ENCODE peak calls at places on chromosomes 1 and 21, in five cellular contexts. P, O, J, A and W are unnamed samples.

GRCh38 chr1:6582370-6582769 is 2.6 kb downstream of the ZBTB48 start:
- DNase-seq in O (no peak), A (no peak), P (no peak), J (no peak), W (no peak)

GRCh38 chr1:87410771-87411170 is 82.1 kb downstream of the LMO4 start:
- DNase-seq in J (peak; percentile 6), O (no peak), A (no peak), P (no peak), W (no peak)

GRCh38 chr1:78437393-78437792 is 53.4 kb upstream of the PTGFR start:
- DNase-seq in J (no peak), P (no peak), A (no peak), O (no peak), W (no peak)

GRCh38 chr1:172507741-172508140 is 25.2 kb upstream of the SUCO start:
- DNase-seq in P (no peak), O (no peak), A (no peak), J (no peak), W (no peak)

GRCh38 chr1:44521378-44522080 is 116.5 kb downstream of the RNF220 start:
- DNase-seq in J (no peak), O (no peak), P (no peak), A (no peak), W (no peak)

GRCh38 chr21:39818557-39818956 is 48.7 kb upstream of the PCP4 start:
- DNase-seq in O (no peak), A (no peak), J (no peak), P (no peak), W (no peak)

GRCh38 chr1:209720326-209720725 is 15.7 kb downstream of the HSD11B1 start:
- DNase-seq in J (no peak), O (no peak), A (no peak), P (no peak), W (no peak)

GRCh38 chr1:179591592-179592580 is at the start of gene TDRD5:
- DNase-seq in O (no peak), A (peak; percentile 72), P (no peak), J (peak; percentile 86), W (no peak)

GRCh38 chr1:231220801-231221200 is 20.2 kb upstream of the GNPAT start:
- DNase-seq in O (no peak), A (no peak), J (no peak), P (no peak), W (no peak)

GRCh38 chr1:246479061-246479460 is 28.0 kb downstream of the SMYD3 start:
- DNase-seq in P (no peak), O (no peak), J (no peak), A (no peak), W (no peak)

GRCh38 chr1:7508052-7508745 is 262.9 kb upstream of the VAMP3 start:
- DNase-seq in O (no peak), A (no peak), P (no peak), J (no peak), W (no peak)

GRCh38 chr1:54117815-54118563 is 34.8 kb downstream of the CDCP2 start:
- DNase-seq in O (peak; percentile 51), A (no peak), J (no peak), P (no peak), W (no peak)

GRCh38 chr1:55868026-55868425 is 652.9 kb upstream of the USP24 start:
- DNase-seq in O (no peak), A (no peak), P (no peak), J (no peak), W (no peak)
- TF ChIP-seq CTCF in O (no peak), A (no peak), P (peak; percentile 17), J (no peak), W (no peak)

DNA sequence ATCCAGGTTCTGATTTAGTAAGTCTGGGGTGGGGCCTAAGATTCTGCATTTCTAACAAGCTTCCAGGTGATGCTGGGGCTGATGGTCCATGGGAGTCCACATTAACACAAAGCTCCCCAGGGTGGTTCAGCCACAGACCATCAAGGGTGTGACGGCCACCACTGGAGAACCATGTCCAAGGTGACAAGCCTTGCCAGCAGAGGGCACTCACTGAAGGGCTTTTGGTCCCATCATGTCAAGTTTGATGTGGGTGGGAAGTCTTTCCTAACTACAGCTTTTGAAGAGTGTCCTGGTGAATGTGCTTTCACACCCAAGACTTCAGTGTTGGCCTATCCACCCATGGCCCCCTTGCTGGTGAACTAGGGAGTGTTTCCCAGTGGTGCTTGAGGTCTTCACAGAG is 67.1 kb downstream of the UBE2T start:
- DNase-seq in A (no peak), P (no peak), J (no peak), O (no peak), W (no peak)
- TF ChIP-seq CTCF in A (no peak), P (no peak), J (peak; percentile 55), O (peak; percentile 46), W (peak; percentile 80)

GRCh38 chr1:154741747-154742495 is 128.2 kb downstream of the KCNN3 start:
- DNase-seq in O (no peak), P (peak; percentile 18), A (no peak), J (no peak), W (no peak)
- TF ChIP-seq CTCF in O (no peak), P (peak; percentile 55), A (no peak), J (no peak), W (no peak)

DNA sequence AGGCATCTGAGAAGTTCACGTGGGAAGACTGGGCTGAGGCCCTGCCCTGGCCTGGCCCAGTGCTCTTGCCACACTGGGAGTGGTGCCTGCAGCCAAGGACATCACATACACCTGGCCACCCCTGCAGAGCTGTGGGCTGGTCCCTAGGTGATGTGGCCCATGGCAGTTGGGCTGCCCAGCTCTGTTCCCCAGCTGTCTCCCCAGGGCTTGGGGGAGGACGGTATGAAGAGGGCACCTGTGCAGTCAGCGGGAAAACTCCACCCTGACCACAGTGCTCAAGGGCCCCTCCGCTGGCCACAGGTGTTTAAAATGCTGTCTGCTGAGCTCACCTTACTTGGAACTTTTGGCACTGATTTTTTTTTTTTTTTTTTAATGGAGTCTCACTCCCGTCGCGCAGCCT is 120.4 kb upstream of the SLC25A33 start:
- DNase-seq in A (no peak), J (no peak), P (no peak), O (no peak), W (no peak)
- TF ChIP-seq CTCF in A (no peak), J (no peak), P (no peak), O (no peak), W (no peak)

GRCh38 chr21:37532868-37533780 is 166.6 kb downstream of the DYRK1A start:
- DNase-seq in A (no peak), P (no peak), O (peak; percentile 59), J (no peak), W (no peak)
- TF ChIP-seq CTCF in A (no peak), P (no peak), O (peak; percentile 16), J (no peak), W (no peak)

GRCh38 chr21:34670220-34670961 is 1.6 kb downstream of the CLIC6 start:
- DNase-seq in J (peak; percentile 45), P (peak; percentile 42), A (no peak), O (no peak), W (no peak)

GRCh38 chr21:34671891-34672290 is 3.1 kb downstream of the CLIC6 start:
- DNase-seq in O (no peak), A (no peak), P (no peak), J (no peak), W (no peak)

GRCh38 chr21:34669149-34669879 is 520 bp downstream of the CLIC6 start:
- DNase-seq in A (no peak), O (no peak), P (peak; percentile 21), J (peak; percentile 26), W (no peak)

GRCh38 chr21:34673006-34673405 is 4.2 kb downstream of the CLIC6 start:
- DNase-seq in P (no peak), O (no peak), J (no peak), A (no peak), W (no peak)

DNA sequence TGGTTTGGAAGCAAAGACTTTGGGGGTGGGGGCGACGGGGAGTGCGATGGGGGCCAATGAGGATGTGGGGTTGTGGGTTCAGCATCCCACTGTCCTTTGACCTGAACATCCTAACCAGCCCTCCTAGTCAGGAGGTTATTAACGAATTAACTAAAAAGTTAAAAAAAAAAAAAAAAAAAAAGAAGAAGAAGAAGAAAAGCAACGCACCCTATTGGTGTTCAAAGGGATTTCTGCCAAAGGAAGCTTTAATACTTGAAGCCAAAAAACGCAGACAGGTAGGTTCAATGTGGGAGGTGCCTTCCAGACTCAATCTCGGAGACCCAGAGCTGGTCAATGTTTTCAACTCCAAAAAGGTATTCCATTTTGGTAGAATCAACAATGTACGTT is 2.2 kb downstream of the CLIC6 start:
- DNase-seq in P (no peak), O (no peak), J (no peak), A (no peak), W (no peak)
- TF ChIP-seq CTCF in P (peak; percentile 43), O (peak; percentile 4), J (peak; percentile 20), A (no peak), W (no peak)

GRCh38 chr1:196317535-196318522 is 290.4 kb downstream of the KCNT2 start:
- DNase-seq in O (no peak), P (no peak), J (no peak), A (no peak), W (peak; percentile 43)
- TF ChIP-seq CTCF in O (peak; percentile 66), P (peak; percentile 67), J (peak; percentile 81), A (peak; percentile 46), W (peak; percentile 83)

DNA sequence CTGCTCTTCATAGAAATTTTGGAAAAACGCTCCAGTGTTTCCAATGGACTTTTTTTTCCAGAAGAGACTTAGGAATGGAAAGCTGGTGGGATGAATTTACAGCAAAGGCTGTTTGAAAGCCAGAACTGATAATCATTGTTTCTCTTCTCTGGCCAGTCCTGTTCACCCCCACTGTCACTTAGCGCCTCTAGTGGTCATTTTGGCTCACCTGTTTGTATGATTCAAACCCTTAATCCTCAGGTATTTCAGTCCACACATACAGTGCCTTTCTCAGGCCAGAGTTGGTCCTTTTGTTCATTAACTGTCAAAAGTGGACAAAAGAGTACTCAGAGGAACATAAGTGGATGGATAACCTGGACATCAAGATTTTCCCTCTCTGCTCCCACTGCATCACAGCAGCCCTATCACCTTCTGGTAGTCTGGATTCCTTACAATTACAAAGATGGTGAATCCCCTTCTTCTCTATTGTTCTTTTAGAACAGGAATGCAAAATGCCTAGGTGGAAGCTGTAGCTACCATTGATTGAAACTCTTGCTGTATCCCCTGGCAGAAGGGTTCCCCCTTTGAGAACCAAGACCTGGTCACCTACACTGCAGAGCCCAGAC is 177.6 kb upstream of the OLFM3 start:
- DNase-seq in J (no peak), A (no peak), O (no peak), P (no peak), W (no peak)
- TF ChIP-seq CTCF in J (peak; percentile 57), A (no peak), O (peak; percentile 58), P (peak; percentile 51), W (peak; percentile 39)

GRCh38 chr1:26761217-26761616 is 26.5 kb upstream of the PIGV start:
- DNase-seq in A (no peak), J (peak; percentile 31), O (no peak), P (no peak), W (no peak)
- TF ChIP-seq CTCF in A (no peak), J (peak; percentile 34), O (peak; percentile 10), P (peak; percentile 31), W (peak; percentile 57)

GRCh38 chr1:152479792-152480595 is 30.6 kb upstream of the LCE5A start:
- DNase-seq in P (no peak), O (no peak), J (peak; percentile 43), A (no peak), W (peak; percentile 17)
- TF ChIP-seq CTCF in P (no peak), O (peak; percentile 51), J (peak; percentile 64), A (no peak), W (peak; percentile 72)